ENCODE peak calls at places on chromosomes 16 and 17, in six cellular contexts. J is upper lobe of right lung; Q is body of pancreas; V is activated naive CD4-positive, alpha-beta T cell; K is EL; X is skeletal muscle cell. P is an unnamed sample.
A peak's percentile ranks its signal among the peaks of the same experiment; 100 is the strongest.

GRCh38 chr17:51258756-51259573 is 884 bp downstream of the MBTD1 start:
- DNase-seq in Q (peak; percentile 37), K (peak; percentile 16), V (no peak), J (no peak), X (no peak), P (no peak)

GRCh38 chr17:4941027-4941610 is 1.1 kb downstream of the RNF167 start:
- DNase-seq in J (no peak), Q (no peak), X (no peak), V (no peak), K (no peak), P (no peak)

GRCh38 chr16:53913082-53913870 is 209.3 kb downstream of the FTO start:
- DNase-seq in V (no peak), Q (no peak), K (peak; percentile 76), X (peak; percentile 97), J (no peak), P (no peak)

GRCh38 chr17:9022553-9023388 is 1.5 kb downstream of the NTN1 start:
- DNase-seq in K (peak; percentile 5), J (no peak), Q (peak; percentile 34), X (no peak), V (no peak), P (no peak)

GRCh38 chr17:43570518-43570928 is 24.4 kb upstream of the ETV4 start:
- DNase-seq in X (peak; percentile 36), K (peak; percentile 87), Q (no peak), J (no peak), V (no peak), P (no peak)

GRCh38 chr16:10616744-10617640 is 36.6 kb upstream of the EMP2 start:
- DNase-seq in K (peak; percentile 63), J (peak; percentile 89), Q (no peak), V (no peak), X (peak; percentile 16), P (no peak)

GRCh38 chr16:75198135-75198600 is 8.8 kb downstream of the CTRB2 start:
- DNase-seq in Q (peak; percentile 57), J (peak; percentile 58), V (no peak), X (no peak), K (peak; percentile 31), P (no peak)

GRCh38 chr17:81456798-81457197 is 55.8 kb downstream of the ACTG1 start:
- DNase-seq in X (no peak), J (no peak), K (no peak), Q (no peak), V (no peak), P (no peak)

GRCh38 chr17:50508573-50509460 is 578 bp downstream of the MYCBPAP start:
- DNase-seq in Q (no peak), J (no peak), V (no peak), K (no peak), X (no peak), P (no peak)

GRCh38 chr16:19680972-19681371 is 37.1 kb downstream of the KNOP1 start:
- DNase-seq in K (no peak), Q (no peak), J (no peak), V (no peak), X (no peak), P (no peak)

GRCh38 chr16:47142469-47143328 is 1.0 kb downstream of the NETO2 start:
- DNase-seq in V (no peak), X (no peak), K (peak; percentile 42), Q (peak; percentile 15), J (peak; percentile 66), P (peak; percentile 27)

GRCh38 chr17:20092292-20092867 is 83.2 kb downstream of the SPECC1 start:
- DNase-seq in X (no peak), Q (no peak), V (no peak), K (no peak), J (no peak), P (no peak)

GRCh38 chr16:83779881-83780280 is 27.9 kb upstream of the HSBP1 start:
- DNase-seq in X (peak; percentile 12), J (no peak), K (peak; percentile 58), V (no peak), Q (no peak), P (no peak)

GRCh38 chr16:648071-648785 is 937 bp upstream of the WDR90 start:
- DNase-seq in J (peak; percentile 88), K (no peak), V (no peak), Q (peak; percentile 91), X (no peak), P (peak; percentile 24)

P was measured in SW 1271.